ENCODE peak calls at places on chromosomes 5 and 9, in five cellular contexts. W is neural crest cell, Z is osteocyte, O is Peyer's patch, F is GM12865. H is an unnamed sample.

GRCh38 chr5:80474929-80475328 is 13.0 kb upstream of the FAM151B start:
- DNase-seq in F (no peak), W (no peak), O (no peak), Z (no peak), H (no peak)

GRCh38 chr5:62938927-62939326 is 360.3 kb downstream of the LRRC70 start:
- DNase-seq in W (no peak), O (no peak), Z (no peak), F (no peak), H (no peak)

GRCh38 chr5:175867587-175868347 is 3.6 kb upstream of the CPLX2 start:
- DNase-seq in W (no peak), O (peak), Z (no peak), F (peak), H (peak)

GRCh38 chr9:91162311-91162710 is 199.4 kb downstream of the AUH start:
- DNase-seq in O (no peak), F (no peak), Z (peak), W (no peak), H (no peak)

GRCh38 chr9:130084337-130084736 is 30.6 kb downstream of the GPR107 start:
- DNase-seq in W (no peak), Z (no peak), O (no peak), F (no peak), H (no peak)

GRCh38 chr9:82127993-82128710 is 139.6 kb downstream of the SPATA31D1 start:
- DNase-seq in O (no peak), W (no peak), F (peak), Z (no peak), H (no peak)

GRCh38 chr5:88799976-88800375 is 83.0 kb downstream of the MEF2C start:
- DNase-seq in W (no peak), Z (no peak), O (no peak), F (no peak), H (no peak)

GRCh38 chr5:115497200-115497599 is 47.4 kb downstream of the FEM1C start:
- DNase-seq in Z (no peak), F (no peak), W (no peak), O (no peak), H (no peak)

GRCh38 chr5:176944276-176944675 is 45.1 kb upstream of the HK3 start:
- DNase-seq in O (no peak), W (no peak), F (no peak), Z (no peak), H (no peak)

GRCh38 chr9:126788631-126789349 is 16.1 kb upstream of the ZBTB43 start:
- DNase-seq in F (no peak), W (no peak), Z (peak), O (no peak), H (no peak)

GRCh38 chr5:135007305-135007704 is 26.7 kb downstream of the PITX1 start:
- DNase-seq in W (no peak), F (no peak), Z (peak), O (no peak), H (no peak)

GRCh38 chr5:6861667-6862066 is 148.4 kb downstream of the TENT4A start:
- DNase-seq in W (no peak), F (no peak), Z (peak), O (no peak), H (no peak)

GRCh38 chr9:33374634-33375237 is 27.6 kb downstream of the AQP7 start:
- DNase-seq in W (peak), O (peak), F (peak), Z (no peak), H (peak)

GRCh38 chr5:929596-929995 is 36.9 kb downstream of the TRIP13 start:
- DNase-seq in Z (peak), O (peak), W (no peak), F (no peak), H (no peak)

GRCh38 chr5:2686725-2687124 is 64.8 kb downstream of the IRX2 start:
- DNase-seq in W (no peak), F (no peak), Z (peak), O (no peak), H (no peak)

GRCh38 chr9:96022445-96023031 is 147.0 kb downstream of the ERCC6L2 start:
- DNase-seq in F (no peak), O (peak), W (peak), Z (no peak), H (peak)

GRCh38 chr9:105973811-105974407 is 279.6 kb downstream of the TMEM38B start:
- DNase-seq in O (no peak), F (no peak), W (no peak), Z (no peak), H (no peak)

GRCh38 chr9:79023134-79023577 is 548.6 kb upstream of the TLE4 start:
- DNase-seq in Z (no peak), W (no peak), O (no peak), F (no peak), H (no peak)

GRCh38 chr9:137353223-137354152 is 51.4 kb upstream of the NRARP start:
- DNase-seq in W (no peak), Z (no peak), F (no peak), O (peak), H (no peak)

GRCh38 chr5:163532203-163532892 is 26.9 kb downstream of the MAT2B start:
- DNase-seq in Z (no peak), O (no peak), W (no peak), F (no peak), H (no peak)

GRCh38 chr9:87505869-87506678 is 8.4 kb downstream of the DAPK1 start:
- DNase-seq in F (no peak), O (no peak), Z (no peak), W (no peak), H (no peak)

GRCh38 chr9:95327239-95327865 is 9.8 kb upstream of the FANCC start:
- DNase-seq in Z (no peak), F (no peak), O (no peak), W (no peak), H (no peak)

GRCh38 chr9:4615251-4615650 is 46.8 kb upstream of the PLPP6 start:
- DNase-seq in O (no peak), Z (no peak), W (no peak), F (no peak), H (no peak)

GRCh38 chr5:58937031-58937681 is 354.3 kb downstream of the RAB3C start:
- DNase-seq in Z (no peak), F (no peak), W (no peak), O (no peak), H (no peak)

GRCh38 chr5:42514759-42515158 is 91.5 kb downstream of the GHR start:
- DNase-seq in O (no peak), Z (no peak), F (peak), W (no peak), H (no peak)

GRCh38 chr9:105305834-105306233 is 61.4 kb downstream of the SLC44A1 start:
- DNase-seq in W (no peak), O (no peak), Z (no peak), F (no peak), H (no peak)

GRCh38 chr5:148626986-148627385 is 27.3 kb downstream of the HTR4 start:
- DNase-seq in F (no peak), Z (no peak), O (no peak), W (no peak), H (no peak)

GRCh38 chr5:96000308-96000707 is 38.7 kb upstream of the ELL2 start:
- DNase-seq in W (no peak), F (no peak), O (no peak), Z (no peak), H (no peak)

DNA sequence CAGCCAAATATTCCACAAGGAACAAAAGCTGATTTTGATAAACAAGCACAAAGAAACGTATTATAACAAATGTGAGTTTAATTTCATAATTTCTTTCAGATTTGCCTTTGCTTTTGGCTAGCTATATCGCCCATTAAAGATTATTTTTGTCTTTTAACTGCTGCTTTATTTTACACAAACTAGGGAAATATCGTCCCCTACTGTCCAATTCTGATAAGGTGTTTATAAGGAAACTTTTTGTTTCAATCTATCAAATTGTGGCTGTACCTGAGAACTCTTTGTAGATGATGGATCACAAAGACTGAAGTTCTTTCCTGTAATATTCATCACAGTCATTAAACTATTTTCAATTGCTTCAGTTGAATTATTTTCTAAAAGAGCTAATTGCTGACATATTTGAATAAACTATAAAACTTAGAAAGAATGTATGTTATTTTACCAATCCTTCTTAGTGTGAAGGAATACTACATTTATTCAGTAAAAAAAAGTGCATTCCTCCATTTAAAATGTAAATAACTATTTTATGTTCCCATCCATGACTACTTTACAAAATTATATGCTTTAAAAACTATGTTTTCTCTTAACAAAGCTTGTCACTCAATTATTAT is 431.3 kb upstream of the ITGA1 start:
- DNase-seq in W (no peak), F (peak), O (no peak), Z (no peak), H (no peak)
- TF ChIP-seq CTCF in W (peak), F (peak), O (peak), Z (peak), H (peak)

GRCh38 chr5:137450759-137451158 is 48.4 kb downstream of the SPOCK1 start:
- DNase-seq in O (no peak), Z (no peak), F (no peak), W (no peak), H (no peak)
- TF ChIP-seq CTCF in O (no peak), Z (no peak), F (no peak), W (no peak), H (no peak)

GRCh38 chr5:78008356-78008967 is 232.3 kb upstream of the TBCA start:
- DNase-seq in F (peak), O (no peak), Z (no peak), W (no peak), H (no peak)

GRCh38 chr5:78005021-78005785 is 229.1 kb upstream of the TBCA start:
- DNase-seq in Z (no peak), O (no peak), F (no peak), W (no peak), H (no peak)

GRCh38 chr5:78006449-78006848 is 230.3 kb upstream of the TBCA start:
- DNase-seq in Z (no peak), W (no peak), F (no peak), O (no peak), H (no peak)

GRCh38 chr5:78007232-78007631 is 231.1 kb upstream of the TBCA start:
- DNase-seq in F (no peak), Z (no peak), O (no peak), W (no peak), H (no peak)

DNA sequence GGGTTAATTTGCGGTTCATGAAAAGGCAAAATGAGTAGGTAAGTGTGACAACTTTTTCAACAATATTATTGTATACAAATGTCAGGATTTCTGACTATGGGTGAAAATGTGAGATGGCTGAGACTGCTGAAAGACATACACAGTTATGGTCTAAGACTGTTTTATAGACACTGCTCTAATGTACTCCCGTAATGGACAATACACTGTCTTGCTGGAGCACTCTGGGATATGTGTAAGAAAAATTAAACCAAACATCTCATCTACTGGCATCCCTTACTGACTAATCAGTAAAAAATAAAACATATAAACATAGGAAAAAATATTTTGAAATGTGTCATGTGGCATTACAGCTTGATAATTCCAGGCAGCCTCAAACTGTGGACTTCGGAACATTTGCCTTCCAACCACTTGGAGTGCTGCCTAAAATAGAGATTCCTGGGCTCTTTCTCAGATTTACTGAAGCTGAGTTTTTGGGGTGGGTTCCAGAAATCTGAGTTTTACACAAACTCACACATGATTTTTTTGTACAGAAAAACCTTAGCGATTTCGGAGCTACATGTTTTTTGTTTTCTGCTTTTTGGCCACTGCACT is 233.9 kb upstream of the TBCA start:
- DNase-seq in Z (no peak), O (no peak), F (no peak), W (no peak), H (no peak)
- TF ChIP-seq CTCF in Z (no peak), O (no peak), F (no peak), W (no peak), H (no peak)

GRCh38 chr9:72151099-72151498 is 1.9 kb downstream of the GDA start:
- DNase-seq in Z (no peak), O (no peak), W (no peak), F (no peak), H (no peak)

GRCh38 chr9:72149231-72149975 is at the start of gene GDA:
- DNase-seq in O (peak), F (peak), Z (no peak), W (no peak), H (peak)

GRCh38 chr9:72150653-72151052 is 1.4 kb downstream of the GDA start:
- DNase-seq in O (no peak), F (no peak), Z (no peak), W (no peak), H (no peak)

GRCh38 chr9:72147676-72148075 is 1.6 kb upstream of the GDA start:
- DNase-seq in O (no peak), F (no peak), W (no peak), Z (no peak), H (no peak)

GRCh38 chr9:72150172-72150571 is 932 bp downstream of the GDA start:
- DNase-seq in W (no peak), O (no peak), Z (no peak), F (no peak), H (no peak)
- TF ChIP-seq CTCF in W (no peak), O (no peak), Z (no peak), F (no peak), H (no peak)

H was measured in glutamatergic neuron.